ENCODE peak calls at places on chromosomes 5 and 9, in six cellular contexts. X is Karpas-422; A is stimulated activated CD4-positive, alpha-beta T cell treated with anti-CD3 and anti-CD28 coated beads, TNF-alpha, amount 100 ng/mL, for 48 hours; T is NAMALWA; O is fibroblast of lung; Y is GM06990. W is an unnamed sample.

GRCh38 chr5:77776606-77777206 is 567 bp upstream of the TBCA start:
- DNase-seq in X (no peak), A (no peak), T (no peak), O (no peak), Y (no peak), W (no peak)

GRCh38 chr5:53091304-53091703 is 18.3 kb downstream of the MOCS2 start:
- DNase-seq in X (peak), A (no peak), T (no peak), O (peak), Y (no peak), W (no peak)

GRCh38 chr5:10307206-10308148 is at the start of gene CMBL:
- DNase-seq in X (no peak), A (no peak), T (no peak), O (peak), Y (peak), W (no peak)

GRCh38 chr9:35929188-35929718 is 20.0 kb downstream of the SPAAR start:
- DNase-seq in X (no peak), A (no peak), T (no peak), O (no peak), Y (no peak), W (no peak)

GRCh38 chr9:128420651-128421473 is at the start of gene CERCAM:
- DNase-seq in X (peak), A (no peak), T (peak), O (no peak), Y (peak), W (no peak)

GRCh38 chr5:124395899-124396298 is 350.5 kb downstream of the ZNF608 start:
- DNase-seq in X (no peak), A (no peak), T (no peak), O (no peak), Y (no peak), W (no peak)

GRCh38 chr5:173108914-173109313 is 35.4 kb upstream of the BNIP1 start:
- DNase-seq in X (no peak), A (no peak), T (no peak), O (no peak), Y (no peak), W (no peak)

GRCh38 chr9:1994180-1994579 is 21.0 kb upstream of the SMARCA2 start:
- DNase-seq in X (no peak), A (no peak), T (no peak), O (no peak), Y (no peak), W (no peak)

GRCh38 chr9:91047993-91048607 is 246.5 kb downstream of the SYK start:
- DNase-seq in X (no peak), A (no peak), T (no peak), O (peak), Y (no peak), W (no peak)

GRCh38 chr5:102853680-102854079 is 98.6 kb downstream of the PAM start:
- DNase-seq in X (no peak), A (no peak), T (no peak), O (peak), Y (no peak), W (no peak)

GRCh38 chr9:133135193-133135745 is 14.2 kb upstream of the RALGDS start:
- DNase-seq in X (no peak), A (no peak), T (no peak), O (peak), Y (no peak), W (no peak)

GRCh38 chr9:106025449-106025848 is 331.1 kb downstream of the TMEM38B start:
- DNase-seq in X (no peak), A (no peak), T (peak), O (no peak), Y (no peak), W (no peak)

GRCh38 chr9:35726876-35727438 is 5.0 kb downstream of the TLN1 start:
- DNase-seq in X (peak), A (no peak), T (peak), O (peak), Y (peak), W (no peak)

GRCh38 chr9:82062245-82062644 is 73.7 kb downstream of the SPATA31D1 start:
- DNase-seq in X (no peak), A (no peak), T (no peak), O (no peak), Y (no peak), W (no peak)

GRCh38 chr5:127762412-127762811 is 59.2 kb downstream of the CCDC192 start:
- DNase-seq in X (no peak), A (no peak), T (no peak), O (no peak), Y (no peak), W (no peak)

GRCh38 chr9:130039504-130040147 is 3.4 kb downstream of the FNBP1 start:
- DNase-seq in X (peak), A (no peak), T (peak), O (no peak), Y (peak), W (peak)

GRCh38 chr9:91897201-91897600 is 52.8 kb downstream of the ROR2 start:
- DNase-seq in X (no peak), A (no peak), T (no peak), O (no peak), Y (no peak), W (no peak)

GRCh38 chr5:157855404-157855994 is 3.4 kb downstream of the CLINT1 start:
- DNase-seq in X (peak), A (no peak), T (peak), O (peak), Y (no peak), W (no peak)

GRCh38 chr9:91086657-91087563 is 274.8 kb downstream of the AUH start:
- DNase-seq in X (no peak), A (no peak), T (no peak), O (no peak), Y (no peak), W (no peak)

GRCh38 chr5:157100140-157100679 is 8.6 kb downstream of the HAVCR2 start:
- DNase-seq in X (no peak), A (no peak), T (peak), O (peak), Y (no peak), W (no peak)

GRCh38 chr5:151685749-151686672 is 704 bp downstream of the SPARC start:
- DNase-seq in X (no peak), A (no peak), T (no peak), O (peak), Y (no peak), W (no peak)

GRCh38 chr9:1429328-1429727 is 379.2 kb downstream of the DMRT2 start:
- DNase-seq in X (peak), A (no peak), T (peak), O (no peak), Y (no peak), W (no peak)

GRCh38 chr5:141557681-141558136 is 61.1 kb downstream of the DIAPH1 start:
- DNase-seq in X (peak), A (peak), T (peak), O (peak), Y (peak), W (peak)

GRCh38 chr9:107422189-107422802 is 67.3 kb downstream of the KLF4 start:
- DNase-seq in X (peak), A (no peak), T (peak), O (peak), Y (peak), W (no peak)

GRCh38 chr9:74770508-74771261 is 117.0 kb downstream of the TRPM6 start:
- DNase-seq in X (peak), A (peak), T (peak), O (no peak), Y (peak), W (peak)

GRCh38 chr9:93268551-93269314 is 84.8 kb downstream of the WNK2 start:
- DNase-seq in X (peak), A (no peak), T (peak), O (no peak), Y (peak), W (no peak)

W was measured in GM12864.